ENCODE peak calls at places on chromosomes 12 and 14, in eight cellular contexts. H is transverse colon; Y is kidney epithelial cell; J is BJ; C is CD8-positive, alpha-beta T cell; D is lower lobe of right lung; S is BE2C; V is PC-3. M is an unnamed sample.
A peak's percentile ranks its signal among the peaks of the same experiment; 100 is the strongest.

GRCh38 chr12:77062846-77063461 is 2.4 kb downstream of the E2F7 start:
- DNase-seq in J (no peak), S (no peak), Y (no peak), V (peak; percentile 93), D (no peak), C (no peak), H (no peak), M (peak; percentile 42)

GRCh38 chr14:103078860-103079587 is 5.0 kb upstream of the LBHD2 start:
- DNase-seq in J (no peak), D (no peak), C (no peak), V (no peak), S (no peak), H (no peak), Y (no peak), M (no peak)

GRCh38 chr12:30847259-30847658 is 79.3 kb upstream of the TSPAN11 start:
- DNase-seq in C (no peak), V (peak; percentile 76), D (no peak), S (peak; percentile 43), H (no peak), Y (no peak), J (no peak), M (peak; percentile 19)

GRCh38 chr12:117142094-117142493 is 42.9 kb upstream of the TESC start:
- DNase-seq in S (no peak), H (no peak), C (no peak), Y (no peak), D (no peak), J (no peak), V (no peak), M (no peak)

GRCh38 chr14:52267501-52268190 is at the start of gene PTGDR:
- DNase-seq in C (no peak), V (no peak), J (no peak), D (peak; percentile 51), S (no peak), Y (no peak), H (peak; percentile 82), M (peak; percentile 17)

GRCh38 chr14:57492859-57493258 is 798 bp downstream of the CCDC198 start:
- DNase-seq in C (no peak), Y (peak; percentile 78), J (peak; percentile 28), S (no peak), V (peak; percentile 73), H (no peak), D (no peak), M (no peak)

GRCh38 chr12:130070017-130070653 is 92.1 kb upstream of the FZD10 start:
- DNase-seq in V (no peak), Y (peak; percentile 48), S (peak; percentile 55), J (no peak), C (no peak), H (no peak), D (no peak), M (no peak)

GRCh38 chr12:108793756-108794441 is 62.6 kb upstream of the CORO1C start:
- DNase-seq in H (peak; percentile 29), J (no peak), D (no peak), V (no peak), S (no peak), Y (no peak), C (no peak), M (no peak)

GRCh38 chr14:92223027-92223426 is 99.9 kb upstream of the SLC24A4 start:
- DNase-seq in S (no peak), D (no peak), Y (no peak), H (no peak), J (no peak), V (no peak), C (no peak), M (no peak)

GRCh38 chr12:110582286-110583136 is 607 bp downstream of the PPTC7 start:
- DNase-seq in S (peak; percentile 54), Y (no peak), J (no peak), H (peak; percentile 74), D (peak; percentile 85), C (peak; percentile 61), V (peak; percentile 56), M (peak; percentile 86)

GRCh38 chr14:94021001-94021400 is 5.1 kb upstream of the OTUB2 start:
- DNase-seq in J (no peak), Y (peak; percentile 61), D (no peak), V (peak; percentile 54), H (no peak), S (no peak), C (no peak), M (no peak)

GRCh38 chr14:32203928-32204357 is 874 bp upstream of the RNU6-8 start:
- DNase-seq in C (no peak), H (peak; percentile 38), Y (no peak), J (no peak), D (no peak), S (no peak), V (peak; percentile 29), M (peak; percentile 36)

GRCh38 chr12:106138646-106139421 is at the start of gene NUAK1:
- DNase-seq in H (peak; percentile 45), J (no peak), C (no peak), S (peak; percentile 56), Y (no peak), D (peak; percentile 61), V (peak; percentile 54), M (no peak)

GRCh38 chr14:77681196-77682157 is 26.3 kb downstream of the ALKBH1 start:
- DNase-seq in S (no peak), H (peak; percentile 43), C (no peak), J (no peak), V (peak; percentile 66), D (no peak), Y (no peak), M (no peak)

GRCh38 chr12:124592481-124593160 is 25.2 kb upstream of the NCOR2 start:
- DNase-seq in Y (no peak), J (no peak), V (no peak), C (no peak), D (no peak), S (no peak), H (peak; percentile 35), M (no peak)

GRCh38 chr14:73266317-73266716 is 29.0 kb downstream of the PAPLN start:
- DNase-seq in Y (no peak), J (no peak), D (no peak), C (no peak), V (no peak), H (no peak), S (no peak), M (no peak)

DNA sequence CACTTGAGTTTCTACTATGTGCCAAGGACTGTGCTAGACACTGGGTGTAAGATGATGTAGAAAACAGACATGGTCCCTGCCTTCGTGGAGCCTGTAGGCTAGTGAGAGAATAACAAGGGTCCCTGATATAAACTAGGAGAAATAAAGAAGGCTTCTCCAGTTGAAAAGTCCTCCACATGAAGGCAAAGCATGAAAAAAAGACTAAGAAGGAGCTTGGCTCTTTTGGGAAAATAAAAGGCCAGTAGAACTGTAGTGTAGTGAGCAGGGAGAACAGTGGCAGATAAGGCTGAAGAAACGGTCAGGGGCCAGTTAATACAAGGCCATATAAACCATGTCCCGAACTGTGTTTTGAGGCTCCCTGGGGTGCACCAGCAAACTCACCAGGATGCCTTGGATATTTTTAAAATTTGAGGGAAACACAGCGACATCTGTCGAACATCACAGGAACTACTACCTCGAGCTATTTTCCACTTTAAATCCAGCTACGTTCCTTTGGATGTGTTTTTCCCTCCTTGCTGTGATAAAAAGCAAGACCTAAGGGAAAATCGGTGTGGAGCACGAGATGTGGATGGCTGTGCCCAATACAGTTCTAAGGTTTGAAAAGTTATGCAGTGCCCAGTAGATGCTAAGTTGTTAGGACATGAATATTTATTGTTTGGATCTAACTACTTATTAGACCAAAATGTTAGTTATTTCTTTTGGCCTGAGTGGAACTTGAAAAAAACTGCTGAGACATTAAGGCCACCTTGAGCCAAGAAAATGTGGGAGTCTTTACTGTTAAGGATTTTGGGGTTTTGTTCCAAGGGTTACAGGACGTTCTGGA is 8.5 kb upstream of the CFL2 start:
- DNase-seq in J (no peak), V (peak; percentile 77), Y (no peak), D (no peak), C (peak; percentile 16), S (peak; percentile 26), H (peak; percentile 27), M (peak; percentile 15)
- TF ChIP-seq CTCF in J (peak; percentile 74), V (peak; percentile 83), Y (peak; percentile 79), D (peak; percentile 83), C (peak; percentile 72), S (peak; percentile 83), H (peak; percentile 88), M (peak; percentile 70)

DNA sequence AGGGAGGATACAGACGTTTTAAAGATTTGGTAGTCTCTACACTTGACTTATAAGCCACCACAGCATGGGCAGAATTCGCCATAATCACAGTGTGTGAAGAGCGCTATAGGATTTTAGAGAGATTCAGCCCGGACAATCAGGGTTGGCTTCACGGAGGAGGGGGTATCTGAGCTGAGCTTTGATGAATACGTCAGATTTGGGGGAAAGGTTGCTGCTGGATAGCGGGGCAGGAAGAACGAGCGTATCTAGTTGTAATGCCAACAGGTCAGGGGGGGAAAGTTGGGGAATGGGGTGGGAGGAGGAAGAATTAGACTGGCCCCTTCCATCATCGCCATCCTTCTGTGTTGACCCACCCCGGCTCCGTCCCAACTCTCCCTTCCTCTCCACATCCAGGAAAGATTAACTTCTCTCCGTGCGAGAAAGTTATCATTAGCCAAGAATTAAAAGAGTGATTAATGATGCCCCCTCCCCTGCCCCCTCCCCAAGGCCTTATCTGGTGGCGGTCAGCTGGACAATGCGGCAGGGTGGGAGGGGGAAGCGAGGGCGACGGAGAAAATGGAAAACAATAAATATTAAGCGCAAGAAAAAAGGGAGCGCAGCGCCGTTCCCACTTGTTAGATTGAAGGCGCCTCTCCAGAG is 13.5 kb upstream of the GPATCH2L start:
- DNase-seq in J (no peak), C (no peak), V (no peak), H (no peak), Y (no peak), D (no peak), S (no peak), M (no peak)
- H3K27me3 ChIP-seq in J (peaks cover 26% of the 10 kb centered on the region), C (peaks cover 22% of the 10 kb centered on the region), V (peaks cover 77% of the 10 kb centered on the region), H (peaks cover 78% of the 10 kb centered on the region), Y (peaks cover 52% of the 10 kb centered on the region), D (peaks cover 73% of the 10 kb centered on the region), S (peaks cover 25% of the 10 kb centered on the region), M (peaks cover 1% of the 10 kb centered on the region)

GRCh38 chr12:64418209-64418608 is 14.0 kb downstream of the XPOT start:
- DNase-seq in S (no peak), D (no peak), C (no peak), H (no peak), V (no peak), Y (no peak), J (no peak), M (no peak)
- H3K36me3 ChIP-seq in S (peaks cover 97% of the 10 kb centered on the region), D (peaks cover 99% of the 10 kb centered on the region), C (peaks cover 32% of the 10 kb centered on the region), H (no peaks in the 10 kb centered on the region), V (peaks cover 90% of the 10 kb centered on the region), Y (no peaks in the 10 kb centered on the region), J (peaks cover 27% of the 10 kb centered on the region), M (peaks cover 7% of the 10 kb centered on the region)

GRCh38 chr14:76461886-76462285 is 85.9 kb downstream of the ESRRB start:
- DNase-seq in D (no peak), H (no peak), Y (no peak), C (no peak), S (no peak), J (no peak), V (no peak), M (no peak)

GRCh38 chr14:76450476-76450875 is 74.5 kb downstream of the ESRRB start:
- DNase-seq in C (no peak), V (no peak), Y (no peak), J (no peak), H (no peak), S (no peak), D (no peak), M (no peak)

GRCh38 chr14:76456891-76457586 is 81.1 kb downstream of the ESRRB start:
- DNase-seq in D (no peak), Y (no peak), S (no peak), H (no peak), C (no peak), J (no peak), V (no peak), M (no peak)

GRCh38 chr14:76456200-76456599 is 80.3 kb downstream of the ESRRB start:
- DNase-seq in H (no peak), C (no peak), D (no peak), S (peak; percentile 79), Y (no peak), J (no peak), V (peak; percentile 38), M (no peak)
- TF ChIP-seq CTCF in H (peak; percentile 37), C (peak; percentile 31), D (peak; percentile 53), S (peak; percentile 80), Y (peak; percentile 24), J (peak; percentile 42), V (peak; percentile 62), M (peak; percentile 64)

M was measured in GM06990.